ENCODE peak calls at places on chromosome 9, in nine cellular contexts. Y is choroid plexus epithelial cell, X is RWPE1, F is fibroblast of mammary gland, K is lung, C is IMR-90, D is prostate gland, I is AG09319, P is epithelial cell of esophagus. R is an unnamed sample.

GRCh38 chr9:77514886-77515711 is 133.0 kb downstream of the GNA14 start:
- DNase-seq in X (no peak), Y (peak; percentile 90), P (no peak), C (no peak), K (no peak), I (no peak), F (peak; percentile 78), D (no peak), R (no peak)

GRCh38 chr9:78438765-78439164 is 141.8 kb downstream of the PSAT1 start:
- DNase-seq in F (no peak), Y (no peak), D (no peak), K (no peak), P (no peak), X (no peak), C (no peak), I (no peak), R (no peak)

GRCh38 chr9:16676547-16676946 is 193.9 kb downstream of the BNC2 start:
- DNase-seq in Y (peak; percentile 50), C (no peak), X (no peak), I (no peak), F (no peak), P (no peak), K (no peak), D (no peak), R (no peak)

GRCh38 chr9:71587576-71588362 is 180.5 kb downstream of the CEMIP2 start:
- DNase-seq in K (no peak), X (peak; percentile 39), I (no peak), P (peak; percentile 86), F (peak; percentile 50), D (no peak), Y (peak; percentile 36), C (peak; percentile 53), R (no peak)

GRCh38 chr9:4197548-4197947 is 102.3 kb downstream of the GLIS3 start:
- DNase-seq in K (no peak), F (peak; percentile 36), Y (no peak), P (peak; percentile 32), I (no peak), C (no peak), X (no peak), D (no peak), R (peak; percentile 15)

GRCh38 chr9:974064-974992 is 2.1 kb upstream of the DMRT3 start:
- DNase-seq in F (no peak), K (no peak), P (no peak), Y (no peak), C (no peak), D (no peak), I (no peak), X (no peak), R (no peak)

GRCh38 chr9:76602191-76602590 is 143.2 kb downstream of the GCNT1 start:
- DNase-seq in F (no peak), K (no peak), C (no peak), I (no peak), Y (no peak), D (no peak), X (no peak), P (no peak), R (no peak)

GRCh38 chr9:78626971-78627370 is 330.0 kb downstream of the PSAT1 start:
- DNase-seq in Y (no peak), P (no peak), D (no peak), F (no peak), C (no peak), X (no peak), I (no peak), K (no peak), R (no peak)

GRCh38 chr9:31065691-31066090 is 1318.8 kb upstream of the ACO1 start:
- DNase-seq in P (no peak), F (no peak), I (no peak), Y (no peak), X (no peak), K (no peak), C (no peak), D (no peak), R (no peak)

GRCh38 chr9:108961151-108961550 is 27.0 kb downstream of the ABITRAM start:
- DNase-seq in I (no peak), C (no peak), K (no peak), Y (no peak), X (no peak), F (no peak), P (peak; percentile 2), D (no peak), R (no peak)

GRCh38 chr9:136007906-136008692 is 46.9 kb upstream of the UBAC1 start:
- DNase-seq in D (no peak), F (peak; percentile 74), Y (peak; percentile 61), X (peak; percentile 76), C (peak; percentile 88), I (no peak), P (peak; percentile 52), K (no peak), R (no peak)

GRCh38 chr9:4768681-4769080 is 24.1 kb upstream of the RCL1 start:
- DNase-seq in K (no peak), I (no peak), C (no peak), P (no peak), F (peak; percentile 66), X (no peak), D (no peak), Y (no peak), R (no peak)

GRCh38 chr9:35179347-35180271 is 17.8 kb downstream of the UNC13B start:
- DNase-seq in P (no peak), K (no peak), C (no peak), Y (no peak), X (no peak), I (no peak), F (no peak), D (no peak), R (no peak)

GRCh38 chr9:124363326-124364096 is 51.7 kb downstream of the PSMB7 start:
- DNase-seq in P (no peak), Y (no peak), C (no peak), X (no peak), I (no peak), D (no peak), F (no peak), K (no peak), R (no peak)

GRCh38 chr9:138066049-138066448 is 188.5 kb downstream of the CACNA1B start:
- DNase-seq in I (no peak), F (no peak), K (no peak), D (no peak), X (no peak), P (no peak), C (no peak), Y (no peak), R (peak; percentile 6)
- TF ChIP-seq CTCF in I (no peak), F (no peak), K (no peak), D (no peak), X (no peak), P (no peak), C (no peak), Y (no peak), R (peak; percentile 22)

GRCh38 chr9:114058688-114059046 is 19.4 kb downstream of the AMBP start:
- DNase-seq in D (no peak), P (no peak), F (no peak), C (no peak), I (no peak), X (no peak), Y (no peak), K (no peak), R (no peak)

GRCh38 chr9:114057161-114057560 is 20.9 kb downstream of the AMBP start:
- DNase-seq in D (no peak), Y (no peak), F (no peak), X (no peak), C (no peak), K (no peak), P (no peak), I (no peak), R (no peak)

GRCh38 chr9:114060711-114061110 is 17.4 kb downstream of the AMBP start:
- DNase-seq in P (no peak), C (no peak), K (no peak), I (no peak), D (no peak), X (no peak), Y (no peak), F (no peak), R (no peak)

GRCh38 chr9:114060070-114060469 is 18.0 kb downstream of the AMBP start:
- DNase-seq in D (no peak), I (no peak), P (no peak), F (no peak), Y (no peak), C (no peak), X (no peak), K (no peak), R (no peak)

DNA sequence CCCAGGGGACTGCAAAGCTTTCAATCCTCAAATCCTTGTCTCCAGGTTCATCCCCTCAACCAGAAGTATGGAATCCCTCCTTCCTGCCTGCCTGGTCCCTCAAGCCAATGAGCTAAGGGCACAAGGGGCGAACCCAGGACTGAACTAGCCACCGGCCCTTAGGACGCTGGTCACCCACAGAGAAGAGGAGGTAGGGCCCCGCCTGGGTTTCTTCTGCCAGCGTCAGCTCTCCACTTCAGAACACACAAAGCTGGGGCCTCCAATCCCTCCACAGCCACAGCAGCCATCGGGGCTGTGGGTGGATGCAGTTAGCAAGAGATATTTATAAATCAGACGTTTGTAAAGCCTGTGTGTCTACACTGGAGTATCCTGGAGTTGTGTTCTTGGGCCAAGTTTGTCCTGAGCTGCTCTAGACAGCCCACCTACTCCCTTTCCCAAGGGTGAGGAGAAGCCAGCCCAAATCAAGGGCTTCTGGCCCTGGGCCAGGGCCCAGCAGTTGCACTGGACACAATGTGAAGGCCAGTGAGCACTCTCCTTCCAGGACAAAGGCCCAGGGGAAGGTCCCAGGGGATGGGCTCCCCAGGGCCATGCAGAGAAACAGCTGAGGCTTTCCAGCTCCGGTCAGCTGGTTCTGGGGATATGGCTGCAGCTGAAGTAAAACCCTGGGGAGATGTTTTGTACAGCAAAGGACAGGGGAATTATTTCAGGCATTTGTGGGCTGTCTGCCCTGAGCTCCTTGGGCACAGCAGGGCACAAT is 18.9 kb downstream of the AMBP start:
- DNase-seq in F (no peak), K (no peak), X (no peak), D (no peak), Y (peak; percentile 24), C (no peak), P (no peak), I (no peak), R (no peak)
- TF ChIP-seq CTCF in F (no peak), K (no peak), X (no peak), D (no peak), Y (no peak), C (no peak), P (no peak), I (no peak), R (no peak)

DNA sequence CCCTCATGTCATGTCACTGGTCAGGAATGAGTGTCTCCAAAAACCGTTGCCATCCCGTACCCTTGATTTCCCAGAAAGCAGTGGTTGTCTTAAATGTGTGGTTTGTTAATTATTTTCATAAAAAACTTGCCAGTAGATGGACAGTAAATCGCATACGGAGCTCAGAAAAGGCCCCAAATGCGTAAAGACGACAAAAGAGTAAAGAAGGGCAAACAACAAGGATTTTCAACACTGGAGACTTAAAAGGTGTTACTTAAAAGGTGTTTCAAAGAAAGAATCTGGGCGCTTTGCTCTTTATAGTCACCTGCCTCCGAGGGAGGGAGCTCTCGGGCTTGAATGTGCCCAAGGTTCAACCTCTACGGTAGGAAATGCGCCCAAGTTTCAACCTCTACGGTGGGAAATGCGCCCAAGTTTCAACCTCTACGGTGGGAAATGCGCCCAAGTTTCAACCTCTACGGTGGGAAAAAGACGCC is 727 bp downstream of the KIF27 start:
- DNase-seq in Y (peak; percentile 69), I (no peak), C (peak; percentile 38), K (no peak), D (peak; percentile 71), F (peak; percentile 26), X (no peak), P (peak; percentile 58), R (no peak)
- TF ChIP-seq CTCF in Y (peak; percentile 65), I (peak; percentile 37), C (peak; percentile 37), K (no peak), D (no peak), F (peak; percentile 41), X (no peak), P (peak; percentile 41), R (peak; percentile 47)

GRCh38 chr9:89135572-89135971 is 43.0 kb downstream of the SHC3 start:
- DNase-seq in P (no peak), D (no peak), F (no peak), C (no peak), I (no peak), Y (no peak), K (no peak), X (no peak), R (no peak)
- TF ChIP-seq CTCF in P (no peak), D (no peak), F (no peak), C (no peak), I (no peak), Y (no peak), K (no peak), X (no peak), R (no peak)

R was measured in WERI-Rb-1.